ENCODE peak calls at places on chromosomes 6 and 20, in seven cellular contexts. Y is AG09309, Z is left ventricle myocardium inferior, G is astrocyte of the spinal cord, Q is heart right ventricle, S is GM10248, I is osteocyte. W is an unnamed sample.

GRCh38 chr6:170114956-170115855 is 175.7 kb downstream of the DLL1 start:
- DNase-seq in Z (peak; percentile 15), S (no peak), G (no peak), Y (no peak), Q (no peak), I (peak; percentile 65), W (no peak)

GRCh38 chr20:49394757-49395156 is 87.7 kb downstream of the KCNB1 start:
- DNase-seq in Q (no peak), Z (no peak), S (no peak), G (no peak), I (no peak), Y (no peak), W (no peak)

GRCh38 chr6:135121426-135121825 is 59.7 kb upstream of the MYB start:
- DNase-seq in Q (no peak), Z (no peak), Y (no peak), S (no peak), I (no peak), G (no peak), W (no peak)

GRCh38 chr6:142842423-142843261 is 102.3 kb downstream of the HIVEP2 start:
- DNase-seq in Y (peak; percentile 13), I (no peak), G (peak; percentile 70), S (peak; percentile 24), Z (no peak), Q (no peak), W (peak; percentile 95)

GRCh38 chr6:140567469-140567868 is 1193.0 kb upstream of the CITED2 start:
- DNase-seq in S (no peak), Y (no peak), I (no peak), G (peak; percentile 16), Z (no peak), Q (no peak), W (no peak)

GRCh38 chr6:53734473-53735299 is 60.1 kb upstream of the LRRC1 start:
- DNase-seq in Q (peak; percentile 26), I (no peak), G (peak; percentile 80), Z (peak; percentile 21), Y (peak; percentile 65), S (peak; percentile 15), W (peak; percentile 32)

GRCh38 chr6:147874322-147874721 is 365.8 kb downstream of the SAMD5 start:
- DNase-seq in G (no peak), S (no peak), Q (no peak), I (no peak), Z (no peak), Y (no peak), W (no peak)

GRCh38 chr20:63941282-63942060 is 14.7 kb downstream of the UCKL1 start:
- DNase-seq in Z (peak; percentile 61), Y (no peak), Q (peak; percentile 50), G (no peak), I (no peak), S (peak; percentile 56), W (peak; percentile 83)

GRCh38 chr6:56693246-56693607 is 50.5 kb upstream of the DST start:
- DNase-seq in Q (peak; percentile 86), I (no peak), Z (peak; percentile 92), G (peak; percentile 90), S (no peak), Y (peak; percentile 87), W (no peak)

GRCh38 chr6:170046786-170047626 is 243.9 kb downstream of the DLL1 start:
- DNase-seq in Z (no peak), I (no peak), S (no peak), Q (no peak), Y (no peak), G (no peak), W (no peak)

GRCh38 chr6:165662671-165663282 is at the start of gene PDE10A:
- DNase-seq in S (peak; percentile 25), Q (peak; percentile 79), G (peak; percentile 35), I (no peak), Z (peak; percentile 84), Y (no peak), W (no peak)

GRCh38 chr6:35148167-35148741 is 7.1 kb upstream of the TCP11 start:
- DNase-seq in Y (no peak), S (peak; percentile 40), Z (no peak), I (peak; percentile 46), Q (no peak), G (peak; percentile 74), W (peak; percentile 67)

GRCh38 chr6:17703256-17703694 is 3.5 kb downstream of the NUP153 start:
- DNase-seq in Y (peak; percentile 42), I (no peak), S (no peak), Q (no peak), Z (no peak), G (peak; percentile 68), W (peak; percentile 62)

GRCh38 chr6:12751694-12752304 is 35.2 kb downstream of the PHACTR1 start:
- DNase-seq in Z (peak; percentile 42), Y (peak; percentile 10), G (peak; percentile 56), S (peak; percentile 53), I (no peak), Q (peak; percentile 43), W (peak; percentile 50)

GRCh38 chr6:81763968-81764367 is 11.5 kb upstream of the TENT5A start:
- DNase-seq in Y (no peak), Q (no peak), G (no peak), I (no peak), Z (no peak), S (no peak), W (no peak)

GRCh38 chr6:81265106-81265505 is 487.4 kb downstream of the TENT5A start:
- DNase-seq in I (no peak), Q (no peak), G (peak; percentile 35), S (no peak), Z (no peak), Y (no peak), W (no peak)

GRCh38 chr6:129667621-129668020 is 42.4 kb downstream of the ARHGAP18 start:
- DNase-seq in S (no peak), Q (no peak), G (peak; percentile 57), Y (no peak), Z (no peak), I (no peak), W (no peak)

GRCh38 chr6:143336446-143337152 is 113.9 kb downstream of the ADAT2 start:
- DNase-seq in I (no peak), S (no peak), Q (no peak), Z (no peak), G (peak; percentile 72), Y (no peak), W (peak; percentile 3)

GRCh38 chr20:34269996-34270627 is 28.9 kb downstream of the ASIP start:
- DNase-seq in Z (peak; percentile 21), Y (no peak), Q (no peak), I (no peak), G (peak; percentile 73), S (no peak), W (no peak)

GRCh38 chr6:29827579-29828470 is at the start of gene HLA-G:
- DNase-seq in S (no peak), I (no peak), G (no peak), Q (no peak), Z (no peak), Y (no peak), W (no peak)

GRCh38 chr6:13851803-13852202 is 37.4 kb upstream of the MCUR1 start:
- DNase-seq in I (no peak), Z (no peak), Q (no peak), G (no peak), S (no peak), Y (no peak), W (no peak)

GRCh38 chr6:158668707-158669103 is 18.9 kb downstream of the SYTL3 start:
- DNase-seq in S (no peak), Q (no peak), G (no peak), Y (no peak), I (no peak), Z (no peak), W (no peak)

GRCh38 chr6:158669145-158670035 is 19.5 kb downstream of the SYTL3 start:
- DNase-seq in G (no peak), Y (no peak), S (no peak), Z (no peak), I (no peak), Q (no peak), W (no peak)

GRCh38 chr6:158665332-158665731 is 15.5 kb downstream of the SYTL3 start:
- DNase-seq in I (no peak), Y (no peak), G (no peak), Z (no peak), S (no peak), Q (no peak), W (no peak)

GRCh38 chr6:158667360-158667981 is 17.6 kb downstream of the SYTL3 start:
- DNase-seq in I (no peak), Q (no peak), Y (no peak), S (no peak), Z (no peak), G (no peak), W (no peak)

DNA sequence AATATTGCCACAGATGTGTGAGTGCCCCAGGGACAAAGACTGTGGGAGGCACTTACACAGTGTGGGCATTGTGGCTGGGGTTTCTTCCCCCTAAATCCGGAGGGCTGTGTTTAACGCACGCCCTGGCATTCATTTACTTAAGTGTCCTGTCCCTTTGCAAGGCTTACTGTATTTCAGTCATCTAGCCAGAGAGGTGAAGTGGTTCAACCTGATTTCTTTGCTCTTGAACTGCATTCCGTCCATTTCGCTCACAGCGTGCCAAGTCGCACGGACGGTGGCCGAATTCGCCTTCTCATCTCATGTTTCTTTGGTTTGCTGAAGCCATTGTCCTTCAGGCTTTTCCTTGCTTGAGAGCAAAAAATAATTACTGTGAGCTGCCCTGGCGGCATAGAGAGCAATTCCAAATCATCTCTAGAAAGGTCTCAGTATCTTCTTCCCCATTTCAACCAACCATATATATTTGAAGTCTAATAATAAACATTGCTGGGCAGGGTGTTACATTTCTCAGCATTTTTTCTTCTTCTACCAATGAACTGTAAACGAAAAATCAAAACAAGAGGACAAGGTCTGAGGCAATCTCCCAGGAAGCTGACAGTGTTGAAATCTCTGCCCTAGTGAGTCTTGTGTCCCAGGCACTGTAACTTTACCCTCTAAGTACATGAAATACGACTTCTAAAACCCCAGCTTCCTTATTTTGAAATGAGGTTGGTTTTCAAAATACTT is 16.9 kb downstream of the SYTL3 start:
- DNase-seq in Y (peak; percentile 76), Z (no peak), Q (no peak), I (no peak), S (peak; percentile 43), G (peak; percentile 59), W (no peak)
- TF ChIP-seq CTCF in Y (no peak), Z (no peak), Q (no peak), I (no peak), S (no peak), G (no peak), W (no peak)

GRCh38 chr6:138115877-138116660 is 8.8 kb upstream of the PERP start:
- DNase-seq in G (peak; percentile 71), Y (peak; percentile 40), I (no peak), Z (no peak), S (peak; percentile 61), Q (peak; percentile 34), W (peak; percentile 71)
- TF ChIP-seq CTCF in G (peak; percentile 46), Y (peak; percentile 59), I (peak; percentile 73), Z (peak; percentile 75), S (peak; percentile 51), Q (peak; percentile 84), W (peak; percentile 54)

GRCh38 chr6:10954590-10955010 is 67.7 kb downstream of the SYCP2L start:
- DNase-seq in Q (peak; percentile 78), Z (peak; percentile 72), S (peak; percentile 72), G (peak; percentile 77), I (peak; percentile 91), Y (peak; percentile 10), W (peak; percentile 87)
- TF ChIP-seq CTCF in Q (peak; percentile 76), Z (peak; percentile 75), S (peak; percentile 94), G (peak; percentile 95), I (peak; percentile 82), Y (peak; percentile 85), W (peak; percentile 91)

DNA sequence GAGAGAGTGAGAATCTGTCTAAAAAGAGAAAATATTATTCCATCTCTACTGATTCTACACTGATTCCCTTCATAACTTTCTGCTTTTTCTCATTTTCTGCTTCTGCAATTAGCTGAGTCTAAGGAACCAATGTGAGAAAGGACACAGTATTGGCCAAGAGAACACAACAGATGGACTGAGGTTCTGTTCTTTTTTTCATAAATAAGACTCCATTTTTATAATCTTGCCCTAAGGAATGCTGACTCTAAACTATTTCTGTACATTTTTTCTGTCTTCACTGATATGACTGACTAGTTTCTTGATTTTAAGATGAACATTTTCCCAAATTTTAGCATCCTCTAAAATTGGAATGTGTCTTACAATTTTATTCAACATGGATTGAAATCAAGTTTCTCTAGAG is 87.0 kb upstream of the IYD start:
- DNase-seq in Z (no peak), G (no peak), S (no peak), Q (no peak), I (no peak), Y (no peak), W (no peak)
- TF ChIP-seq CTCF in Z (no peak), G (no peak), S (no peak), Q (no peak), I (no peak), Y (no peak), W (no peak)